ENCODE peak calls at places on chromosome 11, in seven cellular contexts. J, B, Y, Z, M, Q and K are unnamed samples.

GRCh38 chr11:77179681-77180080 is 51.6 kb downstream of the MYO7A start:
- DNase-seq in J (no peak), B (no peak), Y (no peak), Z (no peak), M (no peak), Q (no peak), K (no peak)

GRCh38 chr11:62127426-62127825 is 3.6 kb downstream of the INCENP start:
- DNase-seq in J (no peak), B (no peak), Y (no peak), Z (no peak), M (no peak), Q (no peak), K (no peak)

GRCh38 chr11:12547953-12548650 is 126.1 kb upstream of the TEAD1 start:
- DNase-seq in J (no peak), B (no peak), Y (no peak), Z (no peak), M (no peak), Q (peak; percentile 44), K (no peak)

GRCh38 chr11:66493124-66493523 is 12.9 kb downstream of the DPP3 start:
- DNase-seq in J (no peak), B (no peak), Y (no peak), Z (no peak), M (no peak), Q (no peak), K (no peak)

GRCh38 chr11:46895821-46896220 is 22.5 kb downstream of the LRP4 start:
- DNase-seq in J (no peak), B (peak; percentile 61), Y (no peak), Z (peak; percentile 50), M (no peak), Q (peak; percentile 67), K (no peak)

GRCh38 chr11:8709002-8709672 is 26.5 kb downstream of the RPL27A start:
- DNase-seq in J (no peak), B (no peak), Y (no peak), Z (peak; percentile 98), M (no peak), Q (peak; percentile 82), K (no peak)

GRCh38 chr11:60948251-60948650 is 3.7 kb downstream of the SLC15A3 start:
- DNase-seq in J (no peak), B (no peak), Y (no peak), Z (no peak), M (no peak), Q (no peak), K (no peak)

GRCh38 chr11:110050201-110050506 is 43.0 kb upstream of the ZC3H12C start:
- DNase-seq in J (no peak), B (no peak), Y (no peak), Z (no peak), M (no peak), Q (no peak), K (no peak)

GRCh38 chr11:44623716-44624491 is 58.4 kb downstream of the CD82 start:
- DNase-seq in J (no peak), B (peak; percentile 72), Y (no peak), Z (peak; percentile 50), M (no peak), Q (no peak), K (no peak)

GRCh38 chr11:942853-943252 is 17.2 kb downstream of the AP2A2 start:
- DNase-seq in J (no peak), B (no peak), Y (no peak), Z (peak; percentile 84), M (no peak), Q (no peak), K (no peak)

GRCh38 chr11:73308003-73308962 is at the start of gene ARHGEF17:
- DNase-seq in J (peak; percentile 72), B (peak; percentile 87), Y (peak; percentile 63), Z (peak; percentile 83), M (peak; percentile 84), Q (peak; percentile 87), K (peak; percentile 66)

GRCh38 chr11:120643254-120643653 is 131.7 kb downstream of the GRIK4 start:
- DNase-seq in J (no peak), B (peak; percentile 56), Y (no peak), Z (no peak), M (no peak), Q (no peak), K (no peak)

GRCh38 chr11:108916290-108916689 is 251.4 kb downstream of the DDX10 start:
- DNase-seq in J (no peak), B (no peak), Y (no peak), Z (peak; percentile 65), M (no peak), Q (no peak), K (no peak)

GRCh38 chr11:93498099-93499040 is 44.8 kb downstream of the SMCO4 start:
- DNase-seq in J (peak; percentile 13), B (no peak), Y (no peak), Z (peak; percentile 84), M (no peak), Q (no peak), K (no peak)

GRCh38 chr11:77107950-77108349 is 5.3 kb downstream of the OMP start:
- DNase-seq in J (peak; percentile 36), B (no peak), Y (no peak), Z (peak; percentile 94), M (peak; percentile 76), Q (no peak), K (peak; percentile 91)

GRCh38 chr11:122261546-122261945 is 145.5 kb upstream of the BLID start:
- DNase-seq in J (no peak), B (no peak), Y (no peak), Z (no peak), M (no peak), Q (no peak), K (no peak)

GRCh38 chr11:120209750-120210650 is 832 bp upstream of the OAF start:
- DNase-seq in J (no peak), B (no peak), Y (no peak), Z (no peak), M (no peak), Q (no peak), K (no peak)

GRCh38 chr11:133157180-133157579 is 375.1 kb downstream of the OPCML start:
- DNase-seq in J (no peak), B (no peak), Y (no peak), Z (no peak), M (no peak), Q (no peak), K (no peak)

GRCh38 chr11:108805030-108805429 is 140.2 kb downstream of the DDX10 start:
- DNase-seq in J (no peak), B (no peak), Y (no peak), Z (no peak), M (no peak), Q (no peak), K (no peak)

GRCh38 chr11:84720706-84721402 is 906.3 kb downstream of the DLG2 start:
- DNase-seq in J (no peak), B (peak; percentile 74), Y (no peak), Z (peak; percentile 12), M (no peak), Q (peak; percentile 13), K (no peak)

GRCh38 chr11:131354251-131354701 is 16.1 kb upstream of the NTM start:
- DNase-seq in J (no peak), B (no peak), Y (no peak), Z (peak; percentile 36), M (no peak), Q (no peak), K (no peak)

GRCh38 chr11:11425806-11426205 is 72.8 kb upstream of the CSNK2A3 start:
- DNase-seq in J (no peak), B (no peak), Y (no peak), Z (no peak), M (no peak), Q (no peak), K (no peak)

GRCh38 chr11:86214710-86215109 is 29.8 kb upstream of the EED start:
- DNase-seq in J (no peak), B (no peak), Y (no peak), Z (no peak), M (peak; percentile 5), Q (no peak), K (peak; percentile 21)

GRCh38 chr11:11748706-11749365 is 92.9 kb upstream of the USP47 start:
- DNase-seq in J (peak; percentile 36), B (no peak), Y (no peak), Z (peak; percentile 33), M (no peak), Q (no peak), K (no peak)

DNA sequence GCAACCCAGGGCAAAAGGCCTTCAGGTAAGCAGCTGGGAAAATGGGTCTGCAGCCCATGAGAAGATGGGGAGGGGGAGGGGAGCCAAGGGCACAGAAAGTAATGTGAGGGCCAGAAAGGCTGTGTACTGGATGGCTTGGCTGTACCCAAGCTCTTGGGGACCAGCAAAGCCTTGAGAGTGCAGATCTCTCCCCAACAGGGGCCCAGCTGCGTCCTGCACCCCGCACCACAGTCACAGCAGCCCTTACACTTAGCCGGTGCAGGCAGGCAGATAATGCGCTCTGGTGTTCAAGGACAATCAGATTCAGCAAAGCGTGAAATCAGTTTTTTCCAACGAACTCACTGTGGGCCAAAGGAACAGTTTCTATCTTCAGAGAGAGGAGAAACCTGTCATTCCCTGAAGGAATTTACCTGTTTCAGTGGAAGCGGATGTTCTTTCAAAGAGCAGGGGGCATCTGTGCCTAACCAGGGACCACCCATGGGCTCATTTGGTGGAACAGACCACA is 81.3 kb upstream of the SPON1 start:
- DNase-seq in J (no peak), B (no peak), Y (no peak), Z (no peak), M (no peak), Q (no peak), K (no peak)
- TF ChIP-seq CTCF in J (no peak), B (no peak), Y (no peak), Z (no peak), M (no peak), Q (no peak), K (no peak)

GRCh38 chr11:36380296-36381004 is 84.4 kb downstream of the PRR5L start:
- DNase-seq in J (no peak), B (no peak), Y (no peak), Z (no peak), M (no peak), Q (no peak), K (no peak)
- TF ChIP-seq CTCF in J (no peak), B (no peak), Y (no peak), Z (no peak), M (no peak), Q (no peak), K (no peak)

GRCh38 chr11:64776875-64777274 is 1.5 kb downstream of the SF1 start:
- DNase-seq in J (no peak), B (peak; percentile 42), Y (no peak), Z (no peak), M (no peak), Q (no peak), K (no peak)

GRCh38 chr11:64776425-64776824 is 1.9 kb downstream of the SF1 start:
- DNase-seq in J (no peak), B (no peak), Y (no peak), Z (no peak), M (no peak), Q (no peak), K (no peak)

GRCh38 chr11:64778223-64778472 is 194 bp downstream of the SF1 start:
- DNase-seq in J (no peak), B (no peak), Y (no peak), Z (no peak), M (no peak), Q (no peak), K (no peak)

GRCh38 chr11:64778473-64779298 is at the start of gene SF1:
- DNase-seq in J (peak; percentile 99), B (peak; percentile 99), Y (peak; percentile 60), Z (peak; percentile 99), M (peak; percentile 100), Q (peak; percentile 100), K (peak; percentile 99)

GRCh38 chr11:64777449-64778222 is 706 bp downstream of the SF1 start:
- DNase-seq in J (peak; percentile 93), B (peak; percentile 95), Y (peak; percentile 74), Z (peak; percentile 77), M (peak; percentile 77), Q (peak; percentile 87), K (peak; percentile 82)
- TF ChIP-seq CTCF in J (no peak), B (no peak), Y (no peak), Z (no peak), M (no peak), Q (no peak), K (no peak)

GRCh38 chr11:63670738-63671321 is 346 bp downstream of the ATL3 start:
- DNase-seq in J (peak; percentile 51), B (peak; percentile 90), Y (no peak), Z (peak; percentile 42), M (peak; percentile 59), Q (peak; percentile 53), K (peak; percentile 75)
- TF ChIP-seq CTCF in J (peak; percentile 53), B (peak; percentile 50), Y (peak; percentile 47), Z (peak; percentile 28), M (peak; percentile 52), Q (peak; percentile 20), K (peak; percentile 39)